ENCODE peak calls at places on chromosome 19, in five cellular contexts. O, N, Y, J and L are unnamed samples.

GRCh38 chr19:10690351-10690781 is 10.9 kb upstream of the QTRT1 start:
- DNase-seq in O (no peak), Y (no peak), J (no peak), N (peak), L (no peak)

GRCh38 chr19:40006273-40006691 is 9.4 kb downstream of the ZNF546 start:
- DNase-seq in Y (no peak), O (peak), N (no peak), J (no peak), L (no peak)

GRCh38 chr19:40365010-40365409 is 16.5 kb downstream of the PLD3 start:
- DNase-seq in Y (no peak), J (peak), O (no peak), N (no peak), L (no peak)

GRCh38 chr19:2319551-2319950 is 8.8 kb downstream of the LSM7 start:
- DNase-seq in N (no peak), O (no peak), J (no peak), Y (no peak), L (no peak)

GRCh38 chr19:4971424-4971793 is 2.5 kb downstream of the KDM4B start:
- DNase-seq in J (peak), N (peak), Y (peak), O (peak), L (peak)

GRCh38 chr19:8017808-8018207 is 12.4 kb upstream of the ELAVL1 start:
- DNase-seq in Y (no peak), N (no peak), O (peak), J (no peak), L (peak)

GRCh38 chr19:6854758-6855157 is 32.6 kb upstream of the ADGRE1 start:
- DNase-seq in Y (no peak), N (no peak), J (no peak), O (no peak), L (no peak)

GRCh38 chr19:53037101-53038097 is 7.1 kb upstream of the ERVV-2 start:
- DNase-seq in O (peak), N (no peak), Y (no peak), J (peak), L (no peak)

GRCh38 chr19:30135797-30136196 is 193.8 kb downstream of the URI1 start:
- DNase-seq in Y (no peak), O (no peak), N (no peak), J (peak), L (no peak)

GRCh38 chr19:48250290-48251025 is 5.3 kb downstream of the CARD8 start:
- DNase-seq in N (no peak), J (no peak), O (no peak), Y (no peak), L (no peak)

GRCh38 chr19:48247212-48247611 is 8.5 kb downstream of the CARD8 start:
- DNase-seq in N (no peak), O (no peak), J (no peak), Y (no peak), L (no peak)

GRCh38 chr19:48248081-48248833 is 7.5 kb downstream of the CARD8 start:
- DNase-seq in N (no peak), O (no peak), J (no peak), Y (no peak), L (no peak)

GRCh38 chr19:48252625-48253024 is 3.1 kb downstream of the CARD8 start:
- DNase-seq in J (no peak), Y (no peak), N (no peak), O (no peak), L (no peak)

GRCh38 chr19:48249502-48250014 is 6.2 kb downstream of the CARD8 start:
- DNase-seq in N (peak), J (no peak), O (no peak), Y (peak), L (peak)
- TF ChIP-seq POLR2AphosphoS5 in N (peak), J (no peak), O (no peak), Y (no peak), L (peak)

GRCh38 chr19:19162495-19162894 is 7.6 kb downstream of the MEF2B start:
- DNase-seq in N (no peak), O (no peak), Y (no peak), J (no peak), L (no peak)

GRCh38 chr19:19157808-19158207 is 12.3 kb downstream of the MEF2B start:
- DNase-seq in Y (no peak), O (no peak), J (no peak), N (no peak), L (no peak)

GRCh38 chr19:19155495-19156219 is 14.4 kb downstream of the MEF2B start:
- DNase-seq in O (no peak), J (no peak), N (peak), Y (no peak), L (peak)

GRCh38 chr19:19160489-19161035 is 9.5 kb downstream of the MEF2B start:
- DNase-seq in N (no peak), O (no peak), J (no peak), Y (no peak), L (peak)

GRCh38 chr19:19159534-19159933 is 10.5 kb downstream of the MEF2B start:
- DNase-seq in Y (no peak), J (no peak), N (no peak), O (no peak), L (no peak)
- H3K4me3 ChIP-seq in Y (no peak), J (no peak), N (no peak), O (no peak), L (no peak)

GRCh38 chr19:55112246-55112780 is 5.1 kb downstream of the PPP1R12C start:
- DNase-seq in O (no peak), Y (no peak), J (peak), N (no peak), L (no peak)

GRCh38 chr19:55114566-55115145 is 2.8 kb downstream of the PPP1R12C start:
- DNase-seq in Y (no peak), O (no peak), J (peak), N (no peak), L (no peak)

GRCh38 chr19:55112781-55113569 is 4.5 kb downstream of the PPP1R12C start:
- DNase-seq in J (peak), O (peak), N (no peak), Y (no peak), L (no peak)

GRCh38 chr19:55115446-55116065 is 1.9 kb downstream of the PPP1R12C start:
- DNase-seq in O (peak), Y (no peak), N (no peak), J (peak), L (no peak)

DNA sequence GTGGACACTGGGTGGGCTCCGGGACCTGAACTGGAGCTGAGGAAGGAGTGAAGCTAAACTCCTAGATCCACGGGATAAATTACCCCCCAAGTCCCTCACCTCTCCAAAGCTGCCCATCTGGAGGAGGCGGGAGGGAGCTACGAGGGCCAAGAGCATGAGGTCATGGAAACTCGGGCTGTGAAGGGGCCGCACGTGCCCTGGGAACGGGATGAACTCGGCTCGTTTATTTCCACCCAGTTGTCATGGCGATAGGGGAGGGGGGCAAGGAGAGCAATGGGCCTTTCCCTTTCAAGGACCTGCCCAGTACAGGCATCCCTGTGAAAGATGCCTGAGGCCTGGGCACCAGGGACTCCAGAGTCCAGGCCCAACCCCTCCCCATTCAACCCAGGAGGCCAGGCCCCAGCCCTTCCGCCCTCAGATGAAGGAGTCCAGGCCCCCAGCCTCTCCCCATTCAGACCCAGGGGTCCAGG is 3.8 kb downstream of the PPP1R12C start:
- DNase-seq in Y (peak), J (peak), O (peak), N (peak), L (peak)
- TF ChIP-seq POLR2AphosphoS5 in Y (peak), J (no peak), O (no peak), N (peak), L (peak)

GRCh38 chr19:48244289-48244688 is 11.4 kb downstream of the CARD8 start:
- DNase-seq in N (no peak), O (no peak), Y (no peak), J (no peak), L (no peak)
- H3K4me3 ChIP-seq in N (no peak), O (no peak), Y (no peak), J (no peak), L (no peak)

GRCh38 chr19:47675859-47676258 is 37.4 kb upstream of the EHD2 start:
- DNase-seq in O (no peak), N (no peak), J (no peak), Y (no peak), L (no peak)

GRCh38 chr19:47676811-47677210 is 36.4 kb upstream of the EHD2 start:
- DNase-seq in N (no peak), O (no peak), Y (no peak), J (no peak), L (no peak)

GRCh38 chr19:47673426-47673825 is 39.8 kb upstream of the EHD2 start:
- DNase-seq in Y (no peak), O (no peak), N (no peak), J (no peak), L (no peak)

GRCh38 chr19:47674548-47674947 is 38.7 kb upstream of the EHD2 start:
- DNase-seq in O (no peak), Y (no peak), N (no peak), J (no peak), L (no peak)

GRCh38 chr19:47675271-47675670 is 38.0 kb upstream of the EHD2 start:
- DNase-seq in O (no peak), N (no peak), Y (no peak), J (no peak), L (no peak)
- TF ChIP-seq POLR2AphosphoS5 in O (no peak), N (no peak), Y (no peak), J (no peak), L (no peak)

GRCh38 chr19:48750771-48751504 is 1.5 kb downstream of the FUT1 start:
- DNase-seq in O (no peak), J (no peak), N (peak), Y (no peak), L (no peak)

GRCh38 chr19:48749571-48750198 is 2.8 kb downstream of the FUT1 start:
- DNase-seq in J (no peak), O (no peak), Y (no peak), N (no peak), L (no peak)

GRCh38 chr19:48752511-48753365 is at the start of gene FUT1:
- DNase-seq in Y (peak), N (peak), O (peak), J (peak), L (peak)

GRCh38 chr19:48750351-48750750 is 2.1 kb downstream of the FUT1 start:
- DNase-seq in J (no peak), Y (no peak), O (no peak), N (no peak), L (no peak)

DNA sequence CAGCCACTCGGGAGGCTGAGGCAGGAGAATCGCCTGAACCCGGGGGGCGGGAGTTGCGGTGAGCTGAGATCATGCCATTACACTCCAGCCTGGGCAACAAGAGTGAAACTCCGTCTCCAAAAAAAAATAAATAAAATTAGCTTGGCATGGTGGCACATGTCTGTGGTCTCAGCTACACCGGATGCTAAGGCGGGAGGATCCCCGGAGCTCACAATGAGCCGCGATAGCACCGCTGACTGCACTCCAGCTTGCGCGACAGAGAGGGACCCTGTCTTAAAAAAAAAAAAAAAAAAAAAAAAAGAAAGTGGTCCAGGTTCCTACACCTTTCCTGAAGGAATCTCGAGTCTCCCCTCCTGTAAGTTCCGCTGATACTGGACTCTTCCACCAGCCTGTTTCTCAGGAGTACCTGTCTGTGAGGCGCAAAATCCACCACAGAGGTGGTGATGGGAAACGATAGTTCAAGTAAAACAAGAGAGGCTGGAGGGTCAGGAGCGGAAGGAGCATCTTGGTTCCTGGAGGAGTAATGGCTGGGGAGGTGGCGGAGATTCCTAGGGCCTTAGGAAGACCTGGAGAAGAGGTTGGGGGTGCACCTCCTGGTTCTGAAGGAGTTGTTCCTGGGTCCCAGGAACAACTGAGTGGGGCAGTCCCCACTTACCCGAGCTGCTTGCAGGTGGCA is 468 bp downstream of the FUT1 start:
- DNase-seq in O (no peak), Y (no peak), J (no peak), N (no peak), L (no peak)
- H3K4me3 ChIP-seq in O (peak), Y (peak), J (peak), N (peak), L (peak)